ENCODE peak calls at places on chromosomes 2 and 18, in five cellular contexts. C is NCI-H1694, A is head of caudate nucleus, X is left ventricle myocardium inferior, P is RWPE1. D is an unnamed sample.

GRCh38 chr2:196260546-196260945 is 89.2 kb upstream of the STK17B start:
- DNase-seq in C (no peak), A (no peak), X (no peak), P (no peak), D (no peak)

GRCh38 chr2:135202751-135203150 is 150.7 kb downstream of the RAB3GAP1 start:
- DNase-seq in C (no peak), A (no peak), X (no peak), P (no peak), D (no peak)

GRCh38 chr2:157056200-157056676 is 201.3 kb upstream of the GALNT5 start:
- DNase-seq in C (no peak), A (no peak), X (no peak), P (peak), D (no peak)

GRCh38 chr2:136818839-136819238 is 53.5 kb downstream of the THSD7B start:
- DNase-seq in C (no peak), A (no peak), X (no peak), P (no peak), D (no peak)

GRCh38 chr2:37829616-37830385 is 95.3 kb upstream of the RMDN2 start:
- DNase-seq in C (no peak), A (no peak), X (no peak), P (no peak), D (no peak)

GRCh38 chr2:127577503-127577902 is 42.0 kb downstream of the MYO7B start:
- DNase-seq in C (no peak), A (no peak), X (no peak), P (no peak), D (no peak)

GRCh38 chr18:45379903-45380302 is 235.4 kb upstream of the SLC14A2 start:
- DNase-seq in C (no peak), A (no peak), X (no peak), P (no peak), D (no peak)

GRCh38 chr18:49814147-49814499 is 790 bp upstream of the ACAA2 start:
- DNase-seq in C (peak), A (peak), X (peak), P (peak), D (no peak)

GRCh38 chr2:113894156-113894743 is 4.4 kb downstream of the ACTR3 start:
- DNase-seq in C (no peak), A (no peak), X (no peak), P (peak), D (no peak)

GRCh38 chr2:217922101-217923006 is 80.4 kb downstream of the TNS1 start:
- DNase-seq in C (no peak), A (no peak), X (peak), P (no peak), D (no peak)

GRCh38 chr2:174059178-174059874 is 94.2 kb upstream of the SP3 start:
- DNase-seq in C (no peak), A (no peak), X (no peak), P (no peak), D (no peak)

GRCh38 chr18:6962571-6963451 is 154.8 kb downstream of the LAMA1 start:
- DNase-seq in C (no peak), A (no peak), X (no peak), P (no peak), D (no peak)

GRCh38 chr2:235765181-235765820 is 271.5 kb downstream of the AGAP1 start:
- DNase-seq in C (no peak), A (peak), X (no peak), P (peak), D (no peak)

GRCh38 chr2:144972676-144973075 is 452.8 kb upstream of the ZEB2 start:
- DNase-seq in C (no peak), A (no peak), X (no peak), P (no peak), D (no peak)

GRCh38 chr2:12456293-12457151 is 260.2 kb upstream of the TRIB2 start:
- DNase-seq in C (no peak), A (peak), X (peak), P (peak), D (peak)

GRCh38 chr2:95347681-95348608 is 50.8 kb downstream of the KCNIP3 start:
- DNase-seq in C (no peak), A (no peak), X (no peak), P (no peak), D (no peak)

GRCh38 chr2:156818944-156819343 is 382.8 kb downstream of the GPD2 start:
- DNase-seq in C (no peak), A (no peak), X (no peak), P (no peak), D (no peak)

GRCh38 chr2:15561574-15562344 is 625 bp upstream of the NBAS start:
- DNase-seq in C (no peak), A (peak), X (no peak), P (peak), D (no peak)

GRCh38 chr2:98749053-98749450 is 18.1 kb upstream of the MGAT4A start:
- DNase-seq in C (peak), A (no peak), X (no peak), P (no peak), D (peak)

GRCh38 chr2:54206596-54206995 is 49.4 kb downstream of the TSPYL6 start:
- DNase-seq in C (peak), A (no peak), X (no peak), P (peak), D (no peak)

GRCh38 chr18:41761329-41762028 is 193.6 kb upstream of the PIK3C3 start:
- DNase-seq in C (no peak), A (no peak), X (no peak), P (peak), D (no peak)

GRCh38 chr2:240198226-240198625 is 57.8 kb upstream of the OTOS start:
- DNase-seq in C (no peak), A (no peak), X (no peak), P (no peak), D (no peak)

GRCh38 chr2:134122610-134123009 is 131.3 kb upstream of the MGAT5 start:
- DNase-seq in C (peak), A (no peak), X (no peak), P (no peak), D (no peak)